ENCODE peak calls at places on chromosome 6, in six cellular contexts. X is A673, S is ovary, N is fibroblast of lung, L is suprapubic skin, H is HepG2. G is an unnamed sample.

GRCh38 chr6:166460473-166461437 is 78.0 kb upstream of the MPC1 start:
- DNase-seq in N (no peak), S (no peak), H (no peak), X (peak), L (no peak), G (no peak)

GRCh38 chr6:131061771-131062160 is 1.3 kb downstream of the EPB41L2 start:
- DNase-seq in H (no peak), X (peak), S (no peak), L (no peak), N (no peak), G (no peak)

GRCh38 chr6:151330130-151330715 is 61.1 kb downstream of the ZBTB2 start:
- DNase-seq in H (no peak), X (peak), L (no peak), N (peak), S (no peak), G (no peak)

GRCh38 chr6:1063671-1064355 is 248.1 kb upstream of the FOXQ1 start:
- DNase-seq in L (no peak), X (no peak), H (no peak), S (no peak), N (no peak), G (no peak)

GRCh38 chr6:4776493-4776966 is 326 bp downstream of the CDYL start:
- DNase-seq in X (peak), L (no peak), S (no peak), N (no peak), H (peak), G (no peak)

GRCh38 chr6:137271245-137272183 is 52.3 kb upstream of the IFNGR1 start:
- DNase-seq in X (peak), S (no peak), L (no peak), H (peak), N (peak), G (no peak)

GRCh38 chr6:39495640-39496039 is 173.1 kb upstream of the KCNK16 start:
- DNase-seq in L (no peak), N (no peak), X (no peak), H (no peak), S (no peak), G (no peak)

GRCh38 chr6:39128106-39128505 is 13.1 kb upstream of the SAYSD1 start:
- DNase-seq in H (no peak), N (no peak), L (no peak), S (no peak), X (no peak), G (no peak)

GRCh38 chr6:43113431-43114260 is 37.5 kb downstream of the PTK7 start:
- DNase-seq in L (no peak), S (no peak), H (no peak), X (peak), N (peak), G (no peak)

GRCh38 chr6:26342106-26342999 is 22.6 kb upstream of the BTN3A2 start:
- DNase-seq in N (peak), S (no peak), L (no peak), X (no peak), H (no peak), G (no peak)

GRCh38 chr6:140879861-140880260 is 1252.9 kb upstream of the GJE1 start:
- DNase-seq in N (peak), L (no peak), H (no peak), S (no peak), X (no peak), G (no peak)

GRCh38 chr6:26286168-26286854 is 78.7 kb upstream of the BTN3A2 start:
- DNase-seq in N (peak), L (no peak), X (peak), S (peak), H (peak), G (peak)

GRCh38 chr6:108175176-108175591 is 9.4 kb downstream of the NR2E1 start:
- DNase-seq in L (no peak), H (no peak), X (no peak), N (no peak), S (no peak), G (no peak)

GRCh38 chr6:88538130-88538706 is 372.1 kb upstream of the CNR1 start:
- DNase-seq in N (no peak), X (peak), L (no peak), H (no peak), S (peak), G (no peak)

GRCh38 chr6:25253371-25253770 is 25.8 kb upstream of the CARMIL1 start:
- DNase-seq in N (no peak), L (no peak), S (no peak), X (no peak), H (no peak), G (no peak)

GRCh38 chr6:126650931-126651330 is 311.0 kb downstream of the CENPW start:
- DNase-seq in H (no peak), N (peak), L (no peak), S (no peak), X (peak), G (no peak)

GRCh38 chr6:49645139-49645538 is 8.5 kb upstream of the RHAG start:
- DNase-seq in X (no peak), S (no peak), L (no peak), N (no peak), H (no peak), G (no peak)

GRCh38 chr6:66992660-66993059 is 1285.6 kb upstream of the EYS start:
- DNase-seq in L (no peak), N (no peak), H (no peak), X (no peak), S (no peak), G (no peak)

GRCh38 chr6:110619275-110619908 is 143.0 kb upstream of the SLC22A16 start:
- DNase-seq in X (no peak), N (no peak), H (no peak), S (no peak), L (no peak), G (no peak)

GRCh38 chr6:34560366-34561226 is 4.5 kb upstream of the SPDEF start:
- DNase-seq in S (no peak), H (peak), L (no peak), N (peak), X (no peak), G (no peak)

GRCh38 chr6:75334266-75335040 is 49.9 kb upstream of the TMEM30A start:
- DNase-seq in L (no peak), X (peak), H (no peak), S (no peak), N (peak), G (peak)

GRCh38 chr6:22551280-22551679 is 18.1 kb upstream of the HDGFL1 start:
- DNase-seq in N (peak), L (no peak), S (no peak), X (no peak), H (no peak), G (no peak)

GRCh38 chr6:154292855-154293519 is 63.6 kb downstream of the IPCEF1 start:
- DNase-seq in N (peak), H (no peak), X (peak), S (no peak), L (no peak), G (no peak)

GRCh38 chr6:107488875-107489635 is 862 bp upstream of the SOBP start:
- DNase-seq in H (peak), X (peak), N (peak), L (no peak), S (peak), G (peak)

GRCh38 chr6:87393026-87393622 is 14.6 kb upstream of the CFAP206 start:
- DNase-seq in H (peak), X (peak), L (no peak), N (peak), S (no peak), G (peak)

GRCh38 chr6:156780117-156780641 is 3.0 kb downstream of the ARID1B start:
- DNase-seq in L (no peak), S (no peak), H (peak), X (peak), N (peak), G (peak)

GRCh38 chr6:167030222-167031072 is 31.2 kb downstream of the CEP43 start:
- DNase-seq in N (no peak), L (no peak), S (no peak), H (no peak), X (no peak), G (no peak)

GRCh38 chr6:115984809-115985208 is 75.9 kb downstream of the FRK start:
- DNase-seq in L (no peak), S (no peak), N (no peak), H (no peak), X (no peak), G (no peak)

GRCh38 chr6:113684382-113684901 is 172.7 kb upstream of the MARCKS start:
- DNase-seq in S (no peak), H (peak), X (no peak), N (no peak), L (no peak), G (no peak)

DNA sequence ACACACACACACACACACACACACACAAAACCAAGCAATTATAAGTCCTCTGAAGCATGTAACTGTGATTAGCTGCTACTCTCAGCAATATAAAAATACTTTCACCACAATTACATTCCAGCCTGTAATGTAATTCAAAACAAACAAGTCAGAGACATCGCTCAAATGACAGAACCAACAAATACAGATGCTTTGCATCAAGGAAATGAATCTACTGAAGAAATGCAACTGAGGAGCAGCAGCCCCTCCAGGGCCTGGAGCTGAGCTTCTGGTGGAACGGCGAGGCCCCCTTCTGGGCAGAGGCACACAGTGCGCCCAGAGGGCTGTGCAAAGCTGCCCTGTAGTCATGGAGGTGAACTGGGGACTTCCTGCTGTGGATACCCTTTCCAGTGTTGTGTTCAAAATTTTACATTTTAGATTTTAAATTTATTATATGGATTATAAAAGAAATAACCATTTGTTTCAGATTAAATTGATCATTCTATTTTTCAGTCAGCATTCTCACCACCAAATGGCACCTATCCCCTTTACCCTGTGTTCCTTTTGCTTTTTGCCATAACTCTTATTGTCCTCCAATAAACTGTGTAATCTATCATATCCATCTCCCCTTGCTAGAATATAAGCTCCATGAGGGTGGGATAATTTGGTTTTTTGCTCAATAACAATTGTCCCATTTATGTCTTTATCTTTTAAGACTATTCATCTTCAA is 23.2 kb downstream of the ADAT2 start:
- DNase-seq in S (peak), L (peak), N (peak), H (peak), X (peak), G (peak)
- H3K4me3 ChIP-seq in S (no peak), L (no peak), N (no peak), H (no peak), X (no peak), G (no peak)

GRCh38 chr6:3333263-3333662 is 74.5 kb downstream of the PSMG4 start:
- DNase-seq in L (no peak), X (no peak), S (no peak), H (no peak), N (no peak), G (no peak)

GRCh38 chr6:3336066-3336786 is 77.5 kb downstream of the PSMG4 start:
- DNase-seq in S (no peak), X (no peak), L (no peak), N (no peak), H (no peak), G (no peak)

GRCh38 chr6:3336859-3337515 is 78.2 kb downstream of the PSMG4 start:
- DNase-seq in S (no peak), L (no peak), X (no peak), H (no peak), N (no peak), G (no peak)

GRCh38 chr6:3335169-3335568 is 76.4 kb downstream of the PSMG4 start:
- DNase-seq in X (no peak), S (no peak), H (no peak), L (no peak), N (no peak), G (no peak)

DNA sequence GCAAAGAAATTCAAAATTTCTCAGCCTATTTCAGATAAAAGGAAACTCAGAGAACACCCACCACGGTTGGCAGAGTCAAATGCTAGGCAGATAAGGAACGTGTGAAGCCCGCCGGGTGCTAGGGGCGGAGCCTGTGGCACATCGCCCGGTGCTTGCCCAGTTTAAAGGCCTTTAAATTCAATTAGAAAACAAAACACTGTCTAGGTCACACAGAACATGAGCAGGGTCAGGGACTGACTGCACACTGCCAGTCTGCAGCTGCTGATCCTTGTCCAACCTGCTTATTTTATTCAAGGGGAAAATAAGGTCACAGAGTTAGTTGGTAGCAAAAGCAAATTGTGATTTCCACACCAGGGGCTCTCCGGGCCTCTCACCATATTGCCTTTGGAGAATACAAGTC is 75.8 kb downstream of the PSMG4 start:
- DNase-seq in L (no peak), N (no peak), S (no peak), H (no peak), X (no peak), G (no peak)
- TF ChIP-seq CTCF in L (no peak), N (no peak), S (no peak), H (no peak), X (no peak), G (no peak)

DNA sequence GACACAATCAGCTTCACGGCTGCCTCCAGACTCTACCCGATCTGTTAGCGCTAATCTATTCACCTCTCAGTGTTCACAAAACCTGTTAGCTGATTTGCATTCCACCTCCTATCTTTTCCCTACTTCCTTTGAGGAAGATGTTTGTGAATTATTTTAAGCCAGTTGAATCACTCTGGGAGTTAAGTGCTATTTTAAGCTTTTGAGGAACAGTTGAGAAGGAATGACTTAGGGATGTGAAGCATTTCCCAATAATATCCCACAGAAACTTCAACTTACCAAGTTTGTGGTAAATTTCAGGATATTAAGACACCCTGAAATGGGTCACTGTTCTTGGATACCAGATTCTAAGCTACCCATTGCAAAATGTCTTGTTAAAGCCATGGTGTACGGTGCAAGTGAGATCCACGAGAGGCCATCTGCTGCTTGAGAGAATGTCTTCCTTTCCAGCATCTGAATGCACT is 145.2 kb upstream of the CITED2 start:
- DNase-seq in N (peak), H (no peak), X (no peak), L (no peak), S (no peak), G (no peak)
- H3K27ac ChIP-seq in N (no peak), H (no peak), X (no peak), L (no peak), S (no peak), G (no peak)

DNA sequence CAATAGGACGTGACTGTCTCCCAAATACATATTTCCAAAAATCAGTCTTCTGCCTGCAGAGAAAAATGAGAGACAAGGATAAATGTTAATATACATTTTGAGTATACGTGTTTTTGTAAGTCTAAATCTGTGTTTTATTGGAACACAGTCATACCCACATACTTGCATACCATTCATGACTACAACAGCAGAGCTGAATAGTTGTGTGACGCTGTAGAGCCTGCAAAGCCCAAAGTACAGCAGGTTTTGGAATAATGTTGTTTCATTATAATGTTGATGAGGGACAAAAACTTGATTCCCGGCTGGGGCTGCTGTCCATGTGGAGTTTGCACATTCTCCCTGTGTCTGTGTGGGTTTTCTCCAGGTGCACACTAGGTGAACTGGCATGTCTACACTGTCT is 23.8 kb upstream of the FBXO9 start:
- DNase-seq in N (peak), X (no peak), H (no peak), S (no peak), L (no peak), G (no peak)
- H3K4me3 ChIP-seq in N (no peak), X (no peak), H (no peak), S (no peak), L (no peak), G (no peak)

GRCh38 chr6:139391709-139392108 is 17.3 kb upstream of the CITED2 start:
- DNase-seq in L (no peak), S (no peak), N (no peak), X (no peak), H (no peak), G (no peak)
- TF ChIP-seq CTCF in L (no peak), S (no peak), N (no peak), X (no peak), H (no peak), G (no peak)

DNA sequence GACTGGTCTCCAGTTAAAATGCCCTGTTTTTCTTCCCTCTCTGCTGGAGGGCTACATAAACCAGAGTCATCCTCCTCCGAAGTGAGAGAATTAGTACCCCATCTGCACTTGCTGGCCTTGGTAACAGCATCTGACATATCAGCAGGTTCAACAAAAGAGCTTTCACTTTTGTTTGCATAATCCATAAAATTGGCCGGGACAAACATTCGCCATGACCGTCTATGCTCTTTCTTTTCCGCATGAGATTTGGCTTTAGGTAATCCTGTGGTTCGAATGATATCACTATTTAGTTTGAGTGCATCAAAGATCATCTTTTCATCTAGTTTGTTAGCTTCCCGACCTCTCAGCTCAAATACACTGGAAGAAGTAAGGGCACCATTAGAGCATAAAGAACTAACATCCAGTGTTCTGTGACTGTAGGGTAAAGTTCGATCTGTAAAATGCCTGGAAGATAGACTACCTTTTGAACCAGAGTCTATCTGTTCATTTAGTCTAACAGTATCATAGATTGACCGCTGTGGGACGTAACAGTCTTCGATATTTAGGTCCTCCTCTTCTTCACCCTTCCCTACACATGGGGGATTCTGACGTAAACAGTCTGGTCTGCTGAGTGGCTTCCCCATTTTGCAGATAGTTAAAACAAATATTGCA is 101.6 kb downstream of the DST start:
- DNase-seq in L (no peak), H (peak), N (peak), X (no peak), S (no peak), G (no peak)
- H3K27ac ChIP-seq in L (peak), H (peak), N (peak), X (peak), S (peak), G (peak)

DNA sequence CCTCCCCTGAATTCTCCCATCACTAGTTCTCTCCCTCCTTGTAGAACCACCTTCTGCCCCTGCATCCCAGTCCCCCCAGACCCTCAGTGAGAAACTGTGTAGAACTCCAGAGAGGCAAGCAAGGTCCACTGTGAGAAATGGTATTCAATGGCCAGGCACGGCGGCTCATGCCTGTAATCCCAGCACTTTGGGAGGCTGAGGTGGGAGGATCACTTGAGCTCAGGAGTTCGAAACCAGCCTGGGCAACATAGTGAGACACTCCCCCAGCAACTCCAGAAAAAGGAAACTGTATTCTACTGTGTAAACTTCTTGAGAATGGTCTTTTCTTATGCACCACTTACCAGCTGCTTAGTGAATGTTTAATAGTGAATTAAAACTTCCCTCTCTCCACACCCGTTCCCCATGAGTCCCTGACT is 8.2 kb upstream of the CD83 start:
- DNase-seq in X (no peak), H (no peak), L (no peak), S (no peak), N (no peak), G (no peak)
- H3K4me3 ChIP-seq in X (no peak), H (no peak), L (no peak), S (no peak), N (no peak), G (no peak)

GRCh38 chr6:31713465-31713864 is 1.7 kb upstream of the LY6G6D start:
- DNase-seq in S (no peak), H (no peak), N (no peak), X (no peak), L (no peak), G (no peak)

GRCh38 chr6:31711233-31711632 is 3.9 kb upstream of the LY6G6D start:
- DNase-seq in N (no peak), S (no peak), X (no peak), L (no peak), H (no peak), G (no peak)

GRCh38 chr6:31713991-31714684 is 1.0 kb upstream of the LY6G6D start:
- DNase-seq in N (no peak), L (no peak), S (no peak), X (no peak), H (peak), G (no peak)

GRCh38 chr6:31710490-31711219 is 4.0 kb downstream of the LY6G6F start:
- DNase-seq in L (no peak), S (no peak), N (no peak), H (no peak), X (no peak), G (no peak)

GRCh38 chr6:31712296-31712695 is 2.9 kb upstream of the LY6G6D start:
- DNase-seq in H (no peak), X (no peak), L (no peak), S (no peak), N (no peak), G (peak)
- TF ChIP-seq CTCF in H (no peak), X (no peak), L (no peak), S (no peak), N (no peak), G (peak)

GRCh38 chr6:54109611-54110010 is 1.6 kb upstream of the MLIP start:
- DNase-seq in N (no peak), S (no peak), H (no peak), X (peak), L (no peak), G (no peak)

GRCh38 chr6:54103485-54103884 is 7.8 kb upstream of the MLIP start:
- DNase-seq in N (no peak), L (no peak), S (no peak), X (no peak), H (no peak), G (no peak)

GRCh38 chr6:54112171-54112650 is 968 bp downstream of the MLIP start:
- DNase-seq in S (no peak), L (no peak), X (peak), N (no peak), H (no peak), G (no peak)

GRCh38 chr6:54111341-54111740 is at the start of gene MLIP:
- DNase-seq in L (no peak), S (no peak), H (no peak), X (no peak), N (no peak), G (no peak)

GRCh38 chr6:54107470-54107869 is 3.8 kb upstream of the MLIP start:
- DNase-seq in S (no peak), L (no peak), X (no peak), H (no peak), N (no peak), G (no peak)
- H3K27ac ChIP-seq in S (no peak), L (no peak), X (no peak), H (no peak), N (no peak), G (peak)